ENCODE peak calls at places on chromosomes 11 and 22, in six cellular contexts. K is neural progenitor cell, H is progenitor cell of endocrine pancreas, E is MM.1S, G is cardiac fibroblast, V is tibial nerve. O is an unnamed sample.

GRCh38 chr11:119094816-119095065 is 6.9 kb downstream of the DPAGT1 start:
- DNase-seq in G (peak), H (no peak), K (peak), V (peak), E (peak), O (peak)

GRCh38 chr11:128891410-128891861 is 280 bp downstream of the KCNJ5 start:
- DNase-seq in E (no peak), V (no peak), H (no peak), G (no peak), K (no peak), O (no peak)

GRCh38 chr11:65498042-65498726 is 661 bp upstream of the MALAT1 start:
- DNase-seq in E (peak), G (peak), V (no peak), H (no peak), K (peak), O (no peak)

GRCh38 chr11:26229270-26229669 is 102.7 kb upstream of the ANO3 start:
- DNase-seq in H (no peak), G (peak), K (no peak), V (no peak), E (no peak), O (no peak)

GRCh38 chr11:34239465-34240149 is 118.2 kb downstream of the ABTB2 start:
- DNase-seq in H (no peak), G (no peak), V (no peak), K (no peak), E (no peak), O (no peak)

GRCh38 chr11:26947904-26948639 is 45.8 kb upstream of the FIBIN start:
- DNase-seq in H (no peak), G (peak), E (no peak), V (no peak), K (peak), O (no peak)

GRCh38 chr22:38172016-38172431 is 9.6 kb downstream of the PLA2G6 start:
- DNase-seq in H (no peak), E (no peak), V (no peak), K (no peak), G (no peak), O (no peak)

GRCh38 chr22:32997295-32997694 is 60.9 kb downstream of the SYN3 start:
- DNase-seq in E (no peak), H (no peak), K (no peak), G (no peak), V (no peak), O (no peak)

GRCh38 chr11:35303596-35304392 is 115.6 kb downstream of the SLC1A2 start:
- DNase-seq in G (peak), H (no peak), K (no peak), V (peak), E (no peak), O (peak)

GRCh38 chr11:132101861-132102260 is 731.4 kb downstream of the NTM start:
- DNase-seq in E (no peak), G (no peak), V (no peak), H (no peak), K (no peak), O (no peak)

GRCh38 chr11:61153593-61154090 is 7.6 kb downstream of the VPS37C start:
- DNase-seq in K (no peak), E (no peak), G (peak), V (no peak), H (no peak), O (no peak)

GRCh38 chr11:25910090-25910489 is 421.8 kb upstream of the ANO3 start:
- DNase-seq in V (no peak), G (no peak), K (no peak), E (no peak), H (no peak), O (no peak)

GRCh38 chr11:83292709-83293435 is 6.7 kb upstream of the CCDC90B start:
- DNase-seq in V (no peak), G (peak), K (peak), H (no peak), E (peak), O (no peak)

GRCh38 chr11:123062892-123063395 is 1.0 kb upstream of the HSPA8 start:
- DNase-seq in V (no peak), H (no peak), E (no peak), K (no peak), G (peak), O (no peak)

GRCh38 chr11:60924110-60924905 is at the start of gene TMEM132A:
- DNase-seq in K (peak), G (peak), E (no peak), V (no peak), H (peak), O (no peak)

GRCh38 chr11:22491826-22492225 is 133.8 kb downstream of the FANCF start:
- DNase-seq in E (no peak), H (no peak), V (no peak), G (no peak), K (peak), O (peak)

GRCh38 chr11:74011360-74012071 is 2.6 kb upstream of the UCP3 start:
- DNase-seq in H (no peak), K (no peak), V (no peak), E (no peak), G (peak), O (peak)

GRCh38 chr11:19977941-19978340 is 182.3 kb downstream of the DBX1 start:
- DNase-seq in G (no peak), E (no peak), V (no peak), K (no peak), H (no peak), O (no peak)

GRCh38 chr11:19739872-19740271 is 27.2 kb downstream of the NAV2 start:
- DNase-seq in K (peak), V (no peak), E (no peak), H (no peak), G (peak), O (no peak)

GRCh38 chr11:44994753-44995152 is 44.1 kb upstream of the TP53I11 start:
- DNase-seq in E (no peak), G (no peak), H (no peak), V (no peak), K (no peak), O (no peak)
- TF ChIP-seq CTCF in E (no peak), G (no peak), H (no peak), V (no peak), K (peak), O (no peak)

DNA sequence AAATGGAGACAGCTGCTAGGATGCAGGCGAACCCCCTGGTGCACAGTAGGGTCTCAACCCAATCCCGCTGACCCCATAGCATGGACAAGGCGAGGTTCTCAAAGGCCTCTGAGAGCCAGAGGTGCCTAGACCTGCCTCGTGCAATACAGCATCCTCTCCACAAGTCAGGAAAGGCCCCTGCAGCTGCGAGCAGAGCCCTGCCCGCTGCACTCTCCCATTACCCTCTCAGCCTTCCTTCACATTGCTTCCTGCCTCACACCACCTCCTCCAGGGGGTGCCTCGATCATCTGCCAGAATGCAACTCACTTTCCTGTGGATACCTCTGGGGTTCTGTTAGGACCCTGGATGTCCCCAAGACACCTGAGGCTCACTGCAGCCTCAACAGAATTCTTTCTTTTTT is 42.8 kb upstream of the TCF20 start:
- DNase-seq in G (no peak), H (no peak), E (no peak), V (no peak), K (no peak), O (no peak)
- TF ChIP-seq CTCF in G (no peak), H (no peak), E (no peak), V (no peak), K (no peak), O (no peak)

GRCh38 chr11:116607027-116607426 is 165.8 kb downstream of the BUD13 start:
- DNase-seq in V (no peak), H (no peak), E (no peak), K (no peak), G (no peak), O (no peak)

GRCh38 chr11:116606060-116606459 is 166.7 kb downstream of the BUD13 start:
- DNase-seq in V (no peak), K (no peak), E (no peak), H (no peak), G (no peak), O (no peak)

GRCh38 chr11:116603783-116604323 is 168.9 kb downstream of the BUD13 start:
- DNase-seq in E (no peak), V (no peak), H (no peak), K (no peak), G (no peak), O (no peak)

GRCh38 chr11:116602637-116602942 is 170.2 kb downstream of the BUD13 start:
- DNase-seq in V (no peak), K (no peak), H (no peak), G (no peak), E (no peak), O (no peak)

DNA sequence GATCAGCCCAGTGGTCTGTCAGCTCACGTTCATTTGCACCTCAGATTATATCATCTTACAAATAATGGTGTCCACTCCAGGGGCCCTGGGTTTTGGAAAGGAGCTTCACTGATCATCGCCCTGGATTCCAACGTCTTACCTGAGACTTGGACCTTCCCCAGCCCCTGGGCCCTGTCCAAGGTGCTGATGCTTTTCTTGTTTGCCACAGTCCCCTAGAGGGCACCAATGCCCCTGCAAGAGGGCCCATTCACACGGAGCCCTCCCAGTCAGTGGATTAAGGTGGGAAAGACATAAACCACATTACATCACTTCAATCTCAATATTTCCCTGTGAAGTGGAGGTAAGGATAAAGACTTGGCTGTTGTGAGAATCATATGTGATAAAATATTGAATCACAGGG is 167.2 kb downstream of the BUD13 start:
- DNase-seq in V (no peak), G (peak), H (peak), E (peak), K (peak), O (no peak)
- TF ChIP-seq CTCF in V (no peak), G (peak), H (peak), E (peak), K (peak), O (no peak)

DNA sequence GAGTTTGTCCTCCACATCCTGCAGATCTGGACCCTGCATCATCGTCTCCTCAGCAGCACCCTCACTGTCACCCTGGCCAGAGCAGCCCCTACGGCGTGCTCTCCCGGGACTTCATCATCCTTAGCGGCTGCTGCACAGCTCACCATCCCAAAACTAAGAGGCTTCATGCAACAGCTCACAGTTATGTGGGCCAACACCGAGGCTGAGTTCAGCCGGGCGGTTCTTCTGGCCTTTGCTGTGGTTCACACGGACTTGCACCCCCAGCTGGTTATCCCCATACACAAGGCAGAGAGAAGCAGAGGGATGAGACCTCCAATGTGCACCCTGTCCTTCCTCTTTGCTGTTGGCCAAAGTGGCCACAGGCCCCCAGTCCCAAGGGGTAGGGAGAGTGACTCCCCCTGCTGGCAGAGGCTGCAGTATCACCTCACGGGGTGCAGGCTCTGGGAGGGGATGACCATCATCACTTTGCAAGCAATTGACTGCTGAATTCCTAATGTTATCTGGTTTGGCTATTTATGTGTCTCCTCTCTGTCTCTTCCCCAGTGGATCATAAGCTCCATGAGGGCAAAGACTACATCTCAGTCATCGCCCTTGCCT is 276.8 kb downstream of the BRD1 start:
- DNase-seq in H (no peak), G (no peak), K (no peak), V (no peak), E (no peak), O (no peak)
- TF ChIP-seq CTCF in H (no peak), G (no peak), K (peak), V (no peak), E (peak), O (no peak)

GRCh38 chr11:102967497-102967896 is 12.0 kb upstream of the MMP13 start:
- DNase-seq in V (no peak), H (no peak), E (no peak), G (no peak), K (no peak), O (no peak)
- TF ChIP-seq CTCF in V (no peak), H (no peak), E (no peak), G (no peak), K (no peak), O (no peak)

O was measured in AG09319.